ENCODE peak calls at places on chromosomes 13 and 19, in eight cellular contexts. One of them, this sample, is unnamed.

GRCh38 chr19:53520547-53521372 is 17.2 kb upstream of the ZNF331 start:
- DNase-seq in A549: peak; percentile 95
- DNase-seq in stomach: peak; percentile 95
- DNase-seq in ovary: peak; percentile 98
- DNase-seq in GM12878: peak; percentile 80
- DNase-seq in sigmoid colon: peak; percentile 99
- DNase-seq in tibial nerve: peak; percentile 97
- DNase-seq in esophagus muscularis mucosa: peak; percentile 99
- DNase-seq in this sample: peak; percentile 96

GRCh38 chr19:12788682-12789097 is 2.6 kb upstream of the JUNB start:
- DNase-seq in A549: no peak
- DNase-seq in stomach: peak; percentile 81
- DNase-seq in ovary: peak; percentile 86
- DNase-seq in GM12878: peak; percentile 84
- DNase-seq in sigmoid colon: peak; percentile 94
- DNase-seq in tibial nerve: peak; percentile 79
- DNase-seq in esophagus muscularis mucosa: no peak
- DNase-seq in this sample: peak; percentile 90

GRCh38 chr19:46265217-46265828 is 31.5 kb upstream of the HIF3A start:
- DNase-seq in A549: peak; percentile 91
- DNase-seq in stomach: peak; percentile 74
- DNase-seq in ovary: peak; percentile 70
- DNase-seq in GM12878: peak; percentile 33
- DNase-seq in sigmoid colon: peak; percentile 76
- DNase-seq in tibial nerve: peak; percentile 51
- DNase-seq in esophagus muscularis mucosa: peak; percentile 96
- DNase-seq in this sample: no peak

GRCh38 chr13:47474845-47475244 is 526.2 kb downstream of the SUCLA2 start:
- DNase-seq in A549: no peak
- DNase-seq in stomach: no peak
- DNase-seq in ovary: no peak
- DNase-seq in GM12878: no peak
- DNase-seq in sigmoid colon: no peak
- DNase-seq in tibial nerve: no peak
- DNase-seq in esophagus muscularis mucosa: no peak
- DNase-seq in this sample: no peak

GRCh38 chr13:90700340-90700739 is 647.1 kb upstream of the MIR17HG start:
- DNase-seq in A549: no peak
- DNase-seq in stomach: no peak
- DNase-seq in ovary: no peak
- DNase-seq in GM12878: no peak
- DNase-seq in sigmoid colon: no peak
- DNase-seq in tibial nerve: no peak
- DNase-seq in esophagus muscularis mucosa: no peak
- DNase-seq in this sample: no peak

GRCh38 chr13:46633416-46633815 is 80.4 kb downstream of the LRCH1 start:
- DNase-seq in A549: no peak
- DNase-seq in stomach: no peak
- DNase-seq in ovary: no peak
- DNase-seq in GM12878: no peak
- DNase-seq in sigmoid colon: no peak
- DNase-seq in tibial nerve: no peak
- DNase-seq in esophagus muscularis mucosa: no peak
- DNase-seq in this sample: no peak

GRCh38 chr19:10255358-10255757 is 3.3 kb downstream of the MRPL4 start:
- DNase-seq in A549: no peak
- DNase-seq in stomach: no peak
- DNase-seq in ovary: no peak
- DNase-seq in GM12878: no peak
- DNase-seq in sigmoid colon: no peak
- DNase-seq in tibial nerve: no peak
- DNase-seq in esophagus muscularis mucosa: no peak
- DNase-seq in this sample: no peak

GRCh38 chr19:8355631-8356402 is 8.1 kb upstream of the ANGPTL4 start:
- DNase-seq in A549: no peak
- DNase-seq in stomach: no peak
- DNase-seq in ovary: no peak
- DNase-seq in GM12878: no peak
- DNase-seq in sigmoid colon: no peak
- DNase-seq in tibial nerve: peak; percentile 64
- DNase-seq in esophagus muscularis mucosa: no peak
- DNase-seq in this sample: no peak

GRCh38 chr19:55257461-55258411 is 1.1 kb downstream of the PPP6R1 start:
- DNase-seq in A549: no peak
- DNase-seq in stomach: no peak
- DNase-seq in ovary: no peak
- DNase-seq in GM12878: no peak
- DNase-seq in sigmoid colon: no peak
- DNase-seq in tibial nerve: no peak
- DNase-seq in esophagus muscularis mucosa: no peak
- DNase-seq in this sample: peak; percentile 76

GRCh38 chr19:10010247-10010691 is at the start of gene COL5A3:
- DNase-seq in A549: no peak
- DNase-seq in stomach: peak; percentile 27
- DNase-seq in ovary: peak; percentile 65
- DNase-seq in GM12878: no peak
- DNase-seq in sigmoid colon: peak; percentile 88
- DNase-seq in tibial nerve: peak; percentile 46
- DNase-seq in esophagus muscularis mucosa: peak; percentile 92
- DNase-seq in this sample: no peak

GRCh38 chr13:46022476-46022875 is 30.1 kb downstream of the ZC3H13 start:
- DNase-seq in A549: no peak
- DNase-seq in stomach: no peak
- DNase-seq in ovary: no peak
- DNase-seq in GM12878: no peak
- DNase-seq in sigmoid colon: no peak
- DNase-seq in tibial nerve: no peak
- DNase-seq in esophagus muscularis mucosa: no peak
- DNase-seq in this sample: no peak

GRCh38 chr13:98221234-98221633 is 44.2 kb upstream of the RNF113B start:
- DNase-seq in A549: no peak
- DNase-seq in stomach: no peak
- DNase-seq in ovary: no peak
- DNase-seq in GM12878: no peak
- DNase-seq in sigmoid colon: no peak
- DNase-seq in tibial nerve: no peak
- DNase-seq in esophagus muscularis mucosa: no peak
- DNase-seq in this sample: no peak

GRCh38 chr19:49997709-49998108 is 27.5 kb downstream of the VRK3 start:
- DNase-seq in A549: peak; percentile 83
- DNase-seq in stomach: no peak
- DNase-seq in ovary: no peak
- DNase-seq in GM12878: peak; percentile 26
- DNase-seq in sigmoid colon: no peak
- DNase-seq in tibial nerve: no peak
- DNase-seq in esophagus muscularis mucosa: no peak
- DNase-seq in this sample: no peak

GRCh38 chr13:23349127-23349897 is 84.2 kb downstream of the SACS start:
- DNase-seq in A549: no peak
- DNase-seq in stomach: no peak
- DNase-seq in ovary: no peak
- DNase-seq in GM12878: no peak
- DNase-seq in sigmoid colon: no peak
- DNase-seq in tibial nerve: peak; percentile 10
- DNase-seq in esophagus muscularis mucosa: no peak
- DNase-seq in this sample: no peak

GRCh38 chr13:57724486-57725272 is 93.1 kb downstream of the PCDH17 start:
- DNase-seq in A549: no peak
- DNase-seq in stomach: no peak
- DNase-seq in ovary: no peak
- DNase-seq in GM12878: no peak
- DNase-seq in sigmoid colon: no peak
- DNase-seq in tibial nerve: no peak
- DNase-seq in esophagus muscularis mucosa: no peak
- DNase-seq in this sample: no peak

GRCh38 chr19:48870048-48870447 is 1.6 kb upstream of the PLEKHA4 start:
- DNase-seq in A549: no peak
- DNase-seq in stomach: no peak
- DNase-seq in ovary: no peak
- DNase-seq in GM12878: no peak
- DNase-seq in sigmoid colon: no peak
- DNase-seq in tibial nerve: no peak
- DNase-seq in esophagus muscularis mucosa: no peak
- DNase-seq in this sample: no peak

GRCh38 chr13:113928701-113929627 is 44.9 kb downstream of the C13orf46 start:
- DNase-seq in A549: no peak
- DNase-seq in stomach: peak; percentile 87
- DNase-seq in ovary: peak; percentile 77
- DNase-seq in GM12878: no peak
- DNase-seq in sigmoid colon: peak; percentile 91
- DNase-seq in tibial nerve: peak; percentile 93
- DNase-seq in esophagus muscularis mucosa: no peak
- DNase-seq in this sample: peak; percentile 92
- TF ChIP-seq EP300 in A549: no peak
- TF ChIP-seq EP300 in stomach: no peak
- TF ChIP-seq EP300 in ovary: no peak
- TF ChIP-seq EP300 in GM12878: no peak
- TF ChIP-seq EP300 in sigmoid colon: no peak
- TF ChIP-seq EP300 in tibial nerve: no peak
- TF ChIP-seq EP300 in esophagus muscularis mucosa: no peak
- TF ChIP-seq EP300 in this sample: no peak

DNA sequence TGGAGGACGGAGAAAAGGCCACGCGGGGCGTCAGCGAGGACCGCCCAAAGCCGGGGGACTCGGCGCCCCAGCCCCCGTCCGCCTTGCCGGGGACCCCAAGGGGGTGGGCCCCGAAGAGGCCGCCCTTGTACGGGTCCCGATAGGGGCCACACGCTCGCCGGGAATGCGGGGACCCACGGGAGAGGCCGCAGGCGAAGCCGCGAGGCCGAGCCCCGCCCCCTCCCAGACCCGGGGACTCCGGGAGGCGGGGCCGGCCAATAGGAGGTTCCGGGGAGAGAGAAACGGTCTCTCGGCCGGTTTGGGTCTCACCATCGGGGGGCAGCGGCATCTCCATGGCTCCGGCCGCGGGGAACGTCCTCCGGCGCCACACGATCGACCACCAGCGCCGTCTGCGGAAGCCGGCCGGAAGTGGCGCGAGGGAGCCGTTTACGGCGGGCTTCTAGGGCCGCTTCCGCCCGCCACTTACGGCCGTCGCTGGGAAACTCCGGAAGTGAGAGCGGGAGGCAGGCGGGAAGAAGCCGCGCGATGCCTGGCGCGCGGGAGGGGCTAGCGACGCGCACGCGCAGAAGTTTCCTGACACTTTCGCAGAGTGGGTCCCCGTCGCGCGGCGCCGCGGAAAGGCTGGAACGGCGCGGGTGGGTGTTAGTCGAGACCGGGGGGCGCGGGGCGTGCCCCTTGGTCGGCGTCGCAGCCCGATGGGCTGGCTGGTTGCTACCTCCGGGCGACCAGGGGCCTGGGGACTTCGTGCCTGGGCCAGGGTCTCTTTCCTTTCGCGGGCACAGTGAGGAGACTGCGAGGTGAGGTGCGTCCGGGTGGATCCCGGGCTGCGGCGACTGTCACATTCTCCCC is at the start of gene CHERP:
- DNase-seq in A549: peak; percentile 67
- DNase-seq in stomach: peak; percentile 94
- DNase-seq in ovary: peak; percentile 92
- DNase-seq in GM12878: peak; percentile 72
- DNase-seq in sigmoid colon: peak; percentile 96
- DNase-seq in tibial nerve: peak; percentile 81
- DNase-seq in esophagus muscularis mucosa: peak; percentile 96
- DNase-seq in this sample: peak; percentile 95
- TF ChIP-seq POLR2A in A549: peak; percentile 73
- TF ChIP-seq POLR2A in stomach: no peak
- TF ChIP-seq POLR2A in ovary: peak; percentile 80
- TF ChIP-seq POLR2A in GM12878: peak; percentile 93
- TF ChIP-seq POLR2A in sigmoid colon: peak; percentile 70
- TF ChIP-seq POLR2A in tibial nerve: peak; percentile 74
- TF ChIP-seq POLR2A in esophagus muscularis mucosa: peak; percentile 82
- TF ChIP-seq POLR2A in this sample: no peak

DNA sequence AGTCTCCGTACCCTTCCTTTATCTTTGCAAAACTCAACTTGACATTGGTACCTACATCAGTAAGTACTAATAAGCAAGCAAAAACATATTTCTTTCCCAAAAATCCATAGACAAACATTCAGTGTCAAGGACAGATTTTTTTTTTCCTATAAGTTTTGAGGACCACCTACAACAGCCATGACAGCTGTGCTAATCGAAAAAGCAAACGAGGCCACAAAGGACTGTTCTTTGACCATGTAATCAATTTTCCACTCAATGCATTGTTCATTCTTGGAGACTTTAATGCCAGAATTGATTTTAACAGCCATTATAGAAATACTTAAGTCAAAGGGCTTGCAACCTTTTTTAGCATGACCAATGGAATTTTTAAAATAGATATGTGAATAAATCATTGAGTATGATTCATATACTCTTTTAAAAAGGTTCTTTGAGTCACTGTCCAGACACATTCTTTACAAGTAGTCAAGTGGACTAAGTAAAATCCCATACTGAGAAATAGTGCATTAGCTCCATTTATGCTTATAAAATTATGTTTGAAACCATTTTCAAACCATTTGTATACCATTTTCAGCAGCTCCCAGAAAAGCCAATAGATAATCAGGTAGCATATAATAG is 323.9 kb downstream of the MZT1 start:
- DNase-seq in A549: no peak
- DNase-seq in stomach: no peak
- DNase-seq in ovary: no peak
- DNase-seq in GM12878: no peak
- DNase-seq in sigmoid colon: no peak
- DNase-seq in tibial nerve: no peak
- DNase-seq in esophagus muscularis mucosa: no peak
- DNase-seq in this sample: no peak
- TF ChIP-seq EP300 in A549: no peak
- TF ChIP-seq EP300 in stomach: no peak
- TF ChIP-seq EP300 in ovary: no peak
- TF ChIP-seq EP300 in GM12878: no peak
- TF ChIP-seq EP300 in sigmoid colon: no peak
- TF ChIP-seq EP300 in tibial nerve: no peak
- TF ChIP-seq EP300 in esophagus muscularis mucosa: no peak
- TF ChIP-seq EP300 in this sample: no peak

GRCh38 chr19:2247433-2248101 is 1.6 kb upstream of the AMH start:
- DNase-seq in A549: no peak
- DNase-seq in stomach: no peak
- DNase-seq in ovary: no peak
- DNase-seq in GM12878: no peak
- DNase-seq in sigmoid colon: no peak
- DNase-seq in tibial nerve: no peak
- DNase-seq in esophagus muscularis mucosa: no peak
- DNase-seq in this sample: no peak

GRCh38 chr19:2246801-2247361 is 2.2 kb upstream of the AMH start:
- DNase-seq in A549: no peak
- DNase-seq in stomach: peak; percentile 50
- DNase-seq in ovary: no peak
- DNase-seq in GM12878: no peak
- DNase-seq in sigmoid colon: no peak
- DNase-seq in tibial nerve: no peak
- DNase-seq in esophagus muscularis mucosa: no peak
- DNase-seq in this sample: no peak

GRCh38 chr19:2244486-2244885 is 4.6 kb upstream of the AMH start:
- DNase-seq in A549: no peak
- DNase-seq in stomach: no peak
- DNase-seq in ovary: no peak
- DNase-seq in GM12878: no peak
- DNase-seq in sigmoid colon: no peak
- DNase-seq in tibial nerve: no peak
- DNase-seq in esophagus muscularis mucosa: no peak
- DNase-seq in this sample: no peak

GRCh38 chr19:2245273-2245672 is 3.9 kb upstream of the AMH start:
- DNase-seq in A549: no peak
- DNase-seq in stomach: no peak
- DNase-seq in ovary: no peak
- DNase-seq in GM12878: no peak
- DNase-seq in sigmoid colon: no peak
- DNase-seq in tibial nerve: no peak
- DNase-seq in esophagus muscularis mucosa: no peak
- DNase-seq in this sample: no peak

GRCh38 chr19:2246014-2246620 is 3.0 kb upstream of the AMH start:
- DNase-seq in A549: no peak
- DNase-seq in stomach: no peak
- DNase-seq in ovary: no peak
- DNase-seq in GM12878: no peak
- DNase-seq in sigmoid colon: no peak
- DNase-seq in tibial nerve: no peak
- DNase-seq in esophagus muscularis mucosa: no peak
- DNase-seq in this sample: no peak
- TF ChIP-seq POLR2A in A549: no peak
- TF ChIP-seq POLR2A in stomach: no peak
- TF ChIP-seq POLR2A in ovary: no peak
- TF ChIP-seq POLR2A in GM12878: no peak
- TF ChIP-seq POLR2A in sigmoid colon: no peak
- TF ChIP-seq POLR2A in tibial nerve: no peak
- TF ChIP-seq POLR2A in esophagus muscularis mucosa: no peak
- TF ChIP-seq POLR2A in this sample: no peak